ENCODE peak calls at places on chromosome 1, in nine cellular contexts. I is esophagus squamous epithelium; G is caudate nucleus; W is AG08395; H is stimulated activated CD4-positive, alpha-beta T cell treated with anti-CD3 and anti-CD28 coated beads, Interleukin-15, amount 100 ng/mL, for 1 hour; U is epithelial cell of esophagus; M is NCI-H510A treated with DMSO at 0.1 percent for 48 hours; L is activated T-helper 9 cell treated with anti-CD3 and anti-CD28 coated beads, Interleukin-2, amount 50 U/mL, for 16 hours; B is AG08396. X is an unnamed sample.

GRCh38 chr1:233959089-233959488 is 54.6 kb downstream of the SLC35F3 start:
- DNase-seq in H (no peak), G (no peak), U (no peak), W (no peak), B (no peak), L (no peak), I (no peak), M (no peak), X (no peak)

GRCh38 chr1:12547586-12548225 is 70.3 kb downstream of the DHRS3 start:
- DNase-seq in U (no peak), L (no peak), H (no peak), G (no peak), M (no peak), W (no peak), I (no peak), B (no peak), X (no peak)

GRCh38 chr1:12296623-12297022 is 66.8 kb downstream of the VPS13D start:
- DNase-seq in M (no peak), U (peak; percentile 56), W (peak; percentile 70), H (no peak), B (peak; percentile 48), I (no peak), L (no peak), G (no peak), X (no peak)

GRCh38 chr1:248686815-248687214 is 15.8 kb downstream of the OR14I1 start:
- DNase-seq in H (no peak), B (no peak), U (no peak), L (no peak), M (no peak), W (no peak), G (no peak), I (no peak), X (no peak)

GRCh38 chr1:18234790-18235242 is 127.2 kb downstream of the IGSF21 start:
- DNase-seq in W (peak; percentile 31), U (peak; percentile 7), H (no peak), I (no peak), L (no peak), B (peak; percentile 36), G (no peak), M (peak; percentile 64), X (no peak)

GRCh38 chr1:180236698-180237509 is 6.8 kb downstream of the LHX4 start:
- DNase-seq in G (no peak), H (no peak), W (no peak), M (no peak), L (no peak), I (no peak), U (no peak), B (no peak), X (no peak)

GRCh38 chr1:39422604-39423003 is 68.8 kb upstream of the BMP8A start:
- DNase-seq in B (no peak), W (no peak), U (no peak), H (no peak), M (no peak), I (no peak), G (no peak), L (no peak), X (no peak)

GRCh38 chr1:101366513-101367215 is 129.8 kb downstream of the S1PR1 start:
- DNase-seq in G (no peak), I (no peak), W (peak; percentile 35), U (peak; percentile 32), H (no peak), B (no peak), M (no peak), L (no peak), X (no peak)

GRCh38 chr1:170225735-170226524 is 80.2 kb downstream of the NTMT2 start:
- DNase-seq in G (no peak), H (no peak), U (no peak), M (no peak), B (no peak), W (peak; percentile 22), L (no peak), I (no peak), X (no peak)

X was measured in cortex of kidney.